ENCODE peak calls at places on chromosomes 5 and 9, in ten cellular contexts. Y is ELR; E is RPMI7951; D is substantia nigra; V is neural crest cell; H is mucosa of descending colon; A is GM12878; K is stimulated activated CD8-positive, alpha-beta memory T cell treated with anti-CD3 and anti-CD28 coated beads, Interleukin-2, amount 100 ng/mL, for 1 hour; N is CD8-positive, alpha-beta T cell; R is RWPE1. J is an unnamed sample.

GRCh38 chr5:144368556-144368955 is 197.9 kb downstream of the KCTD16 start:
- DNase-seq in Y (peak; percentile 35), E (no peak), D (no peak), V (no peak), H (no peak), A (no peak), K (no peak), N (no peak), R (no peak), J (peak; percentile 71)

GRCh38 chr9:35203531-35203930 is 41.7 kb downstream of the UNC13B start:
- DNase-seq in Y (no peak), E (no peak), D (no peak), V (no peak), H (no peak), A (no peak), K (no peak), N (no peak), R (no peak), J (no peak)

GRCh38 chr5:20166496-20166895 is 178.5 kb upstream of the CDH18 start:
- DNase-seq in Y (no peak), E (no peak), D (no peak), V (no peak), H (no peak), A (no peak), K (no peak), N (no peak), R (no peak), J (no peak)

GRCh38 chr5:179978792-179979191 is 71.1 kb upstream of the TBC1D9B start:
- DNase-seq in Y (no peak), E (no peak), D (no peak), V (no peak), H (no peak), A (no peak), K (no peak), N (no peak), R (no peak), J (no peak)

GRCh38 chr5:128287740-128288139 is 204.2 kb downstream of the SLC12A2 start:
- DNase-seq in Y (no peak), E (no peak), D (no peak), V (no peak), H (no peak), A (no peak), K (no peak), N (no peak), R (no peak), J (peak; percentile 9)

GRCh38 chr5:149700347-149700746 is 29.8 kb upstream of the PPARGC1B start:
- DNase-seq in Y (no peak), E (no peak), D (no peak), V (no peak), H (no peak), A (no peak), K (no peak), N (no peak), R (no peak), J (no peak)

GRCh38 chr9:86774101-86774500 is 173.2 kb downstream of the GAS1 start:
- DNase-seq in Y (no peak), E (no peak), D (no peak), V (no peak), H (no peak), A (no peak), K (no peak), N (no peak), R (no peak), J (no peak)

GRCh38 chr9:134172198-134173126 is 8.1 kb upstream of the RNU6ATAC start:
- DNase-seq in Y (no peak), E (no peak), D (no peak), V (no peak), H (no peak), A (no peak), K (no peak), N (no peak), R (no peak), J (no peak)

GRCh38 chr9:92191801-92192200 is 76.6 kb upstream of the SPTLC1 start:
- DNase-seq in Y (peak; percentile 65), E (peak; percentile 67), D (no peak), V (no peak), H (no peak), A (no peak), K (no peak), N (no peak), R (peak; percentile 69), J (no peak)

GRCh38 chr5:150599917-150600511 is 40.4 kb upstream of the SYNPO start:
- DNase-seq in Y (peak; percentile 84), E (peak; percentile 70), D (peak; percentile 42), V (no peak), H (peak; percentile 83), A (no peak), K (no peak), N (no peak), R (peak; percentile 98), J (peak; percentile 90)

GRCh38 chr5:177111720-177112394 is 21.7 kb upstream of the NSD1 start:
- DNase-seq in Y (peak; percentile 67), E (peak; percentile 31), D (peak; percentile 28), V (peak; percentile 83), H (peak; percentile 79), A (no peak), K (peak; percentile 34), N (peak; percentile 37), R (peak; percentile 81), J (peak; percentile 53)

GRCh38 chr5:173523388-173523787 is 93.1 kb downstream of the BOD1 start:
- DNase-seq in Y (no peak), E (no peak), D (no peak), V (no peak), H (no peak), A (no peak), K (no peak), N (no peak), R (no peak), J (no peak)

GRCh38 chr5:39264528-39264927 is 45.2 kb upstream of the FYB1 start:
- DNase-seq in Y (no peak), E (no peak), D (no peak), V (no peak), H (no peak), A (peak; percentile 69), K (no peak), N (no peak), R (no peak), J (no peak)

GRCh38 chr9:93652604-93653592 is 76.5 kb downstream of the PHF2 start:
- DNase-seq in Y (peak; percentile 17), E (no peak), D (no peak), V (no peak), H (no peak), A (no peak), K (no peak), N (no peak), R (no peak), J (no peak)